ENCODE peak calls at places on chromosomes 7 and 10, in ten cellular contexts. R, O, D, L, Z, X, K, I, C and F are unnamed samples.

GRCh38 chr10:50561816-50562215 is 61.9 kb downstream of the SGMS1 start:
- DNase-seq in R (no peak), O (no peak), D (peak; percentile 52), L (no peak), Z (no peak), X (no peak), K (peak; percentile 54), I (no peak), C (no peak), F (no peak)

GRCh38 chr10:12022580-12023257 is 19.9 kb downstream of the UPF2 start:
- DNase-seq in R (no peak), O (no peak), D (no peak), L (no peak), Z (no peak), X (no peak), K (no peak), I (no peak), C (no peak), F (no peak)

GRCh38 chr7:116356979-116357378 is 142.6 kb upstream of the CAV2 start:
- DNase-seq in R (no peak), O (no peak), D (no peak), L (no peak), Z (no peak), X (no peak), K (no peak), I (no peak), C (no peak), F (no peak)

GRCh38 chr10:100654835-100655759 is 90.3 kb upstream of the PAX2 start:
- DNase-seq in R (no peak), O (no peak), D (no peak), L (no peak), Z (no peak), X (no peak), K (no peak), I (no peak), C (no peak), F (no peak)

GRCh38 chr7:84076219-84076618 is 118.4 kb downstream of the SEMA3A start:
- DNase-seq in R (no peak), O (no peak), D (no peak), L (no peak), Z (no peak), X (no peak), K (no peak), I (no peak), C (no peak), F (no peak)

GRCh38 chr7:6015917-6016652 is 7.0 kb downstream of the AIMP2 start:
- DNase-seq in R (peak; percentile 68), O (peak; percentile 96), D (peak; percentile 54), L (no peak), Z (no peak), X (no peak), K (peak; percentile 51), I (peak; percentile 70), C (no peak), F (peak; percentile 77)

GRCh38 chr10:9229702-9230101 is 1175.2 kb downstream of the GATA3 start:
- DNase-seq in R (no peak), O (no peak), D (no peak), L (no peak), Z (peak; percentile 6), X (peak; percentile 3), K (no peak), I (no peak), C (no peak), F (no peak)

GRCh38 chr10:88138319-88138848 is 275.0 kb downstream of the PTEN start:
- DNase-seq in R (no peak), O (no peak), D (no peak), L (no peak), Z (no peak), X (no peak), K (no peak), I (no peak), C (no peak), F (no peak)

GRCh38 chr7:94394058-94394398 is 667 bp upstream of the COL1A2 start:
- DNase-seq in R (no peak), O (peak; percentile 65), D (no peak), L (no peak), Z (no peak), X (no peak), K (no peak), I (no peak), C (no peak), F (peak; percentile 64)

GRCh38 chr10:20817116-20817515 is 80.0 kb downstream of the NEBL start:
- DNase-seq in R (no peak), O (no peak), D (no peak), L (no peak), Z (no peak), X (no peak), K (no peak), I (no peak), C (no peak), F (no peak)

GRCh38 chr7:125563964-125564529 is 634.4 kb upstream of the POT1 start:
- DNase-seq in R (no peak), O (no peak), D (no peak), L (no peak), Z (no peak), X (no peak), K (no peak), I (no peak), C (no peak), F (no peak)

GRCh38 chr10:63491558-63492316 is 26.0 kb upstream of the JMJD1C start:
- DNase-seq in R (peak; percentile 70), O (peak; percentile 98), D (no peak), L (no peak), Z (no peak), X (no peak), K (no peak), I (peak; percentile 60), C (no peak), F (peak; percentile 39)

GRCh38 chr7:5501465-5501864 is 77.8 kb upstream of the TNRC18 start:
- DNase-seq in R (no peak), O (no peak), D (no peak), L (no peak), Z (no peak), X (no peak), K (no peak), I (no peak), C (no peak), F (no peak)

GRCh38 chr10:76333801-76334200 is 902.4 kb downstream of the LRMDA start:
- DNase-seq in R (no peak), O (no peak), D (no peak), L (no peak), Z (no peak), X (no peak), K (no peak), I (no peak), C (no peak), F (no peak)

GRCh38 chr10:69800109-69800508 is 1.6 kb upstream of the COL13A1 start:
- DNase-seq in R (no peak), O (peak; percentile 75), D (peak; percentile 64), L (no peak), Z (no peak), X (no peak), K (peak; percentile 18), I (no peak), C (no peak), F (no peak)